ENCODE peak calls at places on chromosomes 5 and 9, in seven cellular contexts. G, Y, U, V, F, T and B are unnamed samples.

GRCh38 chr5:132420706-132421272 is 51.3 kb downstream of the SLC22A5 start:
- DNase-seq in F (peak), T (no peak), U (no peak), V (no peak), G (no peak), Y (no peak), B (no peak)

GRCh38 chr5:145162641-145163040 is 672.5 kb downstream of the PRELID2 start:
- DNase-seq in G (no peak), Y (no peak), F (no peak), T (no peak), U (no peak), V (no peak), B (no peak)

GRCh38 chr9:34508951-34509350 is 13.8 kb downstream of the ENHO start:
- DNase-seq in T (no peak), Y (no peak), U (no peak), V (peak), G (no peak), F (no peak), B (no peak)

GRCh38 chr9:95508242-95508967 is 8.4 kb downstream of the PTCH1 start:
- DNase-seq in V (no peak), G (peak), Y (no peak), T (no peak), F (no peak), U (no peak), B (no peak)

GRCh38 chr9:129126789-129127618 is 15.8 kb downstream of the PTPA start:
- DNase-seq in F (no peak), V (no peak), U (no peak), T (no peak), Y (no peak), G (no peak), B (no peak)

GRCh38 chr9:95738438-95738837 is 137.1 kb upstream of the ERCC6L2 start:
- DNase-seq in T (no peak), G (no peak), Y (no peak), F (no peak), U (no peak), V (no peak), B (no peak)

GRCh38 chr9:106583751-106584150 is 279.2 kb upstream of the ZNF462 start:
- DNase-seq in G (no peak), V (no peak), T (no peak), U (no peak), F (no peak), Y (no peak), B (no peak)

GRCh38 chr5:21615195-21615765 is 1237.9 kb downstream of the CDH12 start:
- DNase-seq in V (no peak), T (no peak), F (no peak), U (no peak), Y (no peak), G (no peak), B (no peak)

GRCh38 chr9:108150736-108151135 is 661.2 kb upstream of the KLF4 start:
- DNase-seq in F (peak), U (no peak), Y (no peak), G (no peak), V (peak), T (no peak), B (peak)

GRCh38 chr9:76893395-76893932 is 12.4 kb downstream of the PRUNE2 start:
- DNase-seq in Y (no peak), T (no peak), V (peak), G (no peak), F (no peak), U (no peak), B (no peak)

GRCh38 chr5:149452007-149452664 is 73.0 kb upstream of the IL17B start:
- DNase-seq in T (peak), F (peak), Y (peak), V (peak), U (peak), G (no peak), B (no peak)

GRCh38 chr9:136964171-136964689 is 12.2 kb downstream of the LCN12 start:
- DNase-seq in G (no peak), U (peak), Y (peak), V (no peak), F (no peak), T (peak), B (no peak)

GRCh38 chr9:94869415-94869838 is 142.9 kb downstream of the AOPEP start:
- DNase-seq in Y (no peak), U (no peak), T (no peak), V (no peak), G (peak), F (no peak), B (no peak)

GRCh38 chr5:68225188-68225910 is 9.8 kb downstream of the PIK3R1 start:
- DNase-seq in F (peak), T (peak), U (no peak), V (peak), Y (peak), G (peak), B (peak)

GRCh38 chr5:142803428-142804111 is 33.4 kb downstream of the ARHGAP26 start:
- DNase-seq in Y (no peak), F (peak), U (no peak), G (peak), T (no peak), V (peak), B (no peak)

GRCh38 chr5:107815109-107815508 is 144.4 kb upstream of the EFNA5 start:
- DNase-seq in Y (no peak), T (no peak), F (no peak), U (no peak), G (no peak), V (no peak), B (no peak)

GRCh38 chr5:137016783-137017324 is 482.3 kb downstream of the SPOCK1 start:
- DNase-seq in T (no peak), U (no peak), Y (no peak), V (no peak), G (peak), F (no peak), B (no peak)

GRCh38 chr5:1176473-1177391 is 24.7 kb upstream of the SLC6A19 start:
- DNase-seq in T (no peak), U (peak), V (no peak), G (no peak), Y (no peak), F (no peak), B (no peak)

GRCh38 chr5:42656661-42657035 is 100.0 kb upstream of the CCDC152 start:
- DNase-seq in V (no peak), U (no peak), Y (no peak), T (no peak), G (no peak), F (no peak), B (no peak)

GRCh38 chr5:79255786-79256557 is 20.0 kb downstream of the JMY start:
- DNase-seq in T (peak), F (no peak), Y (peak), U (peak), V (no peak), G (peak), B (no peak)

GRCh38 chr5:59416441-59416840 is 477.1 kb downstream of the PDE4D start:
- DNase-seq in T (no peak), U (no peak), F (no peak), Y (no peak), G (peak), V (no peak), B (no peak)

GRCh38 chr5:57802131-57802530 is 319.5 kb upstream of the ACTBL2 start:
- DNase-seq in T (no peak), F (no peak), Y (no peak), G (no peak), U (no peak), V (no peak), B (no peak)

GRCh38 chr9:72428329-72428728 is 63.3 kb upstream of the ZFAND5 start:
- DNase-seq in U (no peak), G (no peak), Y (no peak), V (no peak), F (no peak), T (no peak), B (no peak)

GRCh38 chr5:177444106-177445051 is 2.2 kb upstream of the PRR7 start:
- DNase-seq in G (no peak), T (no peak), F (peak), V (no peak), Y (no peak), U (no peak), B (no peak)

GRCh38 chr5:163809480-163809879 is 304.1 kb downstream of the MAT2B start:
- DNase-seq in U (no peak), G (no peak), T (no peak), Y (no peak), F (no peak), V (no peak), B (no peak)

GRCh38 chr9:126125177-126125576 is 201.5 kb upstream of the MVB12B start:
- DNase-seq in F (no peak), T (no peak), V (no peak), U (no peak), G (no peak), Y (no peak), B (no peak)

GRCh38 chr5:106399381-106399780 is 1271.4 kb downstream of the EFNA5 start:
- DNase-seq in G (peak), Y (no peak), V (no peak), T (no peak), F (no peak), U (no peak), B (no peak)

GRCh38 chr5:106397700-106398099 is 1273.0 kb downstream of the EFNA5 start:
- DNase-seq in V (no peak), F (no peak), G (peak), U (no peak), T (no peak), Y (no peak), B (no peak)

DNA sequence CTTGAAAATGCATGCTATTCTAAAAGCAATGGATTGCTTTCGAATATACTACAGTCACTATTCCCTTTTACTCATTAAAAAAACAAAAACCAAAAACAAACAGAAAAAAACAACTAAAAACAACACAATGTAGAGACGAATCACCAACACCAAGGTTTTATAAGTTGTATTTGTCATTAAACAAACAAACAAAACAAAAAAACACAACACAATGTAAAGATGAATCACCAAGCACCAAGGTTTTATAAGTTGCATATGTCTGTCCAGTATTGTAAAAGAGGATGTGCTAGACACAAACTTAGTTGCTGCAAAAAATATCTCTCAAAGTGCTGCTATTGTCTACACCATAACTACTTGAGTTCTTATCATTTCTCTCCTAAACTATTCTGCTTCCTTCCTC is 1269.2 kb downstream of the EFNA5 start:
- DNase-seq in T (no peak), U (no peak), F (no peak), Y (no peak), G (no peak), V (no peak), B (no peak)
- TF ChIP-seq EP300 in T (no peak), U (no peak), F (no peak), Y (no peak), G (no peak), V (no peak), B (no peak)

DNA sequence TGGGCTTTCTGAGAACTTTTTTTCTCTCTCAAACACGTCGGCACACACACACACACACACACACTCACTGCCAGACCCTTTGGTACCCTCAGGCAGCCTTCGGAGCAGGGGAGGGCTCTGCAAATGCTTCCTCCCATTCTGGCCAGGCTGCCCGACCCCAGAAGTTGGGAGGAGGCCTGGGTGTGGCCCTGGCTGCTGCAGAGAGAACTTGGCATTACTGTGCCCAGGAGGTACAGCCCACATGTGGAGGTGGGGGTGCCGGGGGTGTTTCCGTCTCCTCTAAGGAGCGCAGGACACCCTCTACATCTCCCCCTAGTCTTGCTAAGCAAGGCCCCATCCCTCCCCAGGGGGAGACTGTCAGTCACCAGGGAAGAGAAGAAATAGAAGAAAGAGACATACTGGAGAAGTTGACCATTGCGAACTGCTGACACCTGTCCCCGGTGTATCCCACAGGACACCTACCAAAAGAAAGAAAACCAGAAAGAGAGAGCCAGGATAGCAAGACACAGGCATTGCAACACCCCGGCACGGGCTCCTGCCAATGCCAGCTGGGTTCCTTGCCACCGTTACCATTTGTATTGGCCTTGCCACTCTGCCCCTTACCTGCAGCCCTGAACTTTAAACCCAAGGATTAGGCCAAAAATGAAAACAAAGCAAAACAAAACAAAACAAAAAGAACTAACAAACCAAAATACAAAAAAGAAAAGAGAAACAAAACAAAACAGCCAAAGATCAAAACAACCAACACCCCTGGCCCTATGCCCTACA is 69.3 kb downstream of the PSD2 start:
- DNase-seq in U (no peak), F (no peak), V (no peak), Y (no peak), G (no peak), T (no peak), B (no peak)
- TF ChIP-seq EP300 in U (no peak), F (no peak), V (no peak), Y (no peak), G (no peak), T (no peak), B (no peak)

DNA sequence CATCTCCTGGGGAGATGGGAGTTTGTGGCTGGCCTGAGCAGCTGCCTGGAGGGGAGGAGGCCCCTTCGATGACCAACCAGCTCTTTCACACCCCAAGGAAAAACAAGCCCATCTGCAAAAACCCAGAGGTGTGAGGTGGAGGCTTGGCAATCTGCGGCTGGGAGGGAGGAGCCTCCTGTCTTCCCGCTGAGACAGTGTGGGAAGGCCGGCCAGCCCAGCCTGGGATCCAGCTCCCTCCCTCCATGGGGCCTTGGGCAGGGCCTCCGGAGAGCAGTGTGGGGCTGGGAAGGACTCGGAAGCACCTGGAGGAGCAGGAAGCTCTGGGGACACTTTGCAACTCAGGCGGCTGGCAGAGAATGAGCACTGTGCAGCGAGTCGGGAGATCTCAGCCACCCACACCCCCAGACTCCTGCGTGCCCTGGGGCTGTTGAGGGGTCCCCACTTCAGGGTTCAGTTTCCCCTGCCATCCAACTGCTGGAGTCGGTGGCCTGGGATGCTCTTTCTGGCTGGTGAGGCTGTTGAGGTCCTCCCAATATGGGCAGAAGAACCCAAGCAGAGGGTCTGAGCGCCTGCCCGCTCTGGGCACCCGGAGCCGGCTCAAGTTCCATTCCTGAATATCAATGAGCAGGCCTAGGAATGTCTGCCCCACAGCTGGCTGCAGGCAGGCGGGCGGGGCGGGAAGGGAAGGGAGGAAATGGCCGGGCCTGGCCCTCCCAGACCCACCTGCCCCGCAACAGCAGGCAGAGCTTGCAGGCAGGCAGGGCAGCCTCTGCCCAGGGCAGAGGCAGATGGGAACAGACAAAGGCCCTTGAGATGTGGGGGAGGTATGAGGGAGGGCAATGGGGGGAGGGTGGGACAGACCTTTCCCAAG is 101.1 kb downstream of the FGF18 start:
- DNase-seq in Y (peak), G (peak), V (no peak), U (no peak), T (no peak), F (no peak), B (no peak)
- TF ChIP-seq EP300 in Y (no peak), G (no peak), V (no peak), U (no peak), T (no peak), F (no peak), B (no peak)

GRCh38 chr9:91419222-91420191 is 4.1 kb downstream of the NFIL3 start:
- DNase-seq in F (peak), U (peak), Y (peak), V (peak), T (peak), G (peak), B (no peak)
- TF ChIP-seq EP300 in F (no peak), U (peak), Y (no peak), V (no peak), T (no peak), G (peak), B (no peak)

DNA sequence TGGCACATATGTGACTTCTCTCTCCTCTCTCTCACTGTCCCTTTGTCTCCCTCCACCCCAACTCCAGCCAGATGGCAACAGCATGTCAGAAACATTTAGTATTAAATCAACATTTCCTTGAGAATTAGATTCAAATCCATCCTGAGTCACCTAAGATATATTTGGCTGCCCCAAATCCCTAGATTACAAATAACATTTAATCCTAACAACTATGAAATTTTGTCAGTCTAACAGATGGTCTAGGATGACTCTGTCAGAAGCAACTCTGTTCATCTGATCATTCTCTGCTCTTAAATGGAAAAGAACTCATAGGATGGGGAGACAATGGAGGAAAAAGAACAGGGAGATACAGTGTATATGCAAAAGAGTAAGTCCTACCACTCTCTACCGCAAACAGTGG is 201.2 kb downstream of the TSSK1B start:
- DNase-seq in G (no peak), T (no peak), F (no peak), U (no peak), V (no peak), Y (no peak), B (no peak)
- TF ChIP-seq EP300 in G (no peak), T (no peak), F (no peak), U (no peak), V (no peak), Y (no peak), B (no peak)

DNA sequence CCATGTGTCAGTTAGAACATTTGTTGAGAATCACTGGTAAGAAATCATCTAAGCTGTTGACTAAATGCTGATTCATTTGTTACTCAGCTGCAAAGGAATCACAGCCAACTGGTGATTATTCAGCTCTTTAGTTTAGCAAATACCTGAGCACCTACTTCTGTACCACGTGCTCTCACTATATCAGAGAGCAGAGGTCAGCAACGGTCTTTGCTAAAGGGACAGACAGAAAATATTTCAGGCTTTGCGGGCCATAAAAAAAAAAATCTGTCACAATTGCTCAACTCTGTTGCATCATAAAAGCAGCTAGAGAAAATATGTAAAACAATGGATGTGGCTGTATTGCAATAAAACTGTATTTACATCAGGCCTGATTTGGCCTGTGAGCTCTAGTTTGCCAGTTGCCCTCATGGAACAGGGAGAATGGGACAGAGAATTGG is 377.6 kb downstream of the DNAH5 start:
- DNase-seq in Y (peak), T (no peak), F (no peak), V (no peak), G (peak), U (no peak), B (no peak)
- TF ChIP-seq EP300 in Y (no peak), T (no peak), F (no peak), V (no peak), G (no peak), U (no peak), B (no peak)

GRCh38 chr5:139438707-139439012 is 665 bp downstream of the DNAJC18 start:
- DNase-seq in G (no peak), T (no peak), U (no peak), Y (no peak), F (no peak), V (peak), B (no peak)

GRCh38 chr5:139443766-139444473 is 4.6 kb upstream of the DNAJC18 start:
- DNase-seq in Y (no peak), V (peak), F (no peak), G (no peak), T (no peak), U (no peak), B (no peak)

GRCh38 chr5:139435676-139436075 is 3.6 kb downstream of the DNAJC18 start:
- DNase-seq in V (no peak), U (no peak), G (no peak), F (no peak), Y (no peak), T (no peak), B (no peak)

GRCh38 chr5:139439013-139439903 is at the start of gene DNAJC18:
- DNase-seq in V (peak), F (peak), T (peak), U (peak), G (peak), Y (peak), B (peak)
- TF ChIP-seq EP300 in V (no peak), F (no peak), T (no peak), U (no peak), G (no peak), Y (no peak), B (no peak)

DNA sequence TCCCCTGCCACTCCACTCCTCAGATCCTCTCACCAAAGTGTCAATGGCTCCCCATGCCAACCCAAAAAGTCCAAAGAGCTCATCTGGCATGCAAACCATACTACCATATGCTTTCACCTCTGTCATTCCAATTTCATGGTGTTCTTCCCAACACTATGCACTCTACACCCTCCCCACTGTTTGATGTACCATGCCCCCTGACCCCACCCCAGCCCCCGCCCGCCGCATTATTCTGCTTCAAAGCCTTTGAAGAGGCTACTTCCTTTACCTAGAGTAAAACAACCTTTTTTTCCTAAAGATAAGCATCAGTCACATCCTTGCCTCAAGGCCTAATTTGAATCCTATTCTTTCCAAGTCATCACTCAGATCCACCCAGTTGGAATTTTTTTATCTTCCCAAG is 226.3 kb downstream of the DEPDC1B start:
- DNase-seq in V (no peak), T (no peak), Y (no peak), U (no peak), F (no peak), G (no peak), B (no peak)
- TF ChIP-seq EP300 in V (no peak), T (no peak), Y (no peak), U (no peak), F (no peak), G (no peak), B (no peak)